ENCODE peak calls at places on chromosomes 5 and 9, in six cellular contexts. E is activated CD4-positive, alpha-beta T cell treated with anti-CD3 and anti-CD28 coated beads, Interleukin-2, amount 10 ng/mL, durations not matched to agents 7 days and 5 days; Z is A172; W is GM12865; L is anterior cingulate cortex; R is SW 1271. Y is an unnamed sample.

GRCh38 chr9:37187713-37188439 is 67.5 kb downstream of the ZCCHC7 start:
- DNase-seq in L (no peak), Z (peak; percentile 22), E (no peak), W (peak; percentile 83), R (no peak), Y (no peak)

GRCh38 chr9:123354806-123355508 is 1.0 kb upstream of the CRB2 start:
- DNase-seq in E (no peak), L (no peak), Z (no peak), W (no peak), R (no peak), Y (no peak)

GRCh38 chr5:55604611-55605067 is 69.9 kb upstream of the PLPP1 start:
- DNase-seq in E (no peak), R (no peak), Z (peak; percentile 58), L (no peak), W (no peak), Y (peak; percentile 83)

GRCh38 chr9:16715404-16715803 is 155.1 kb downstream of the BNC2 start:
- DNase-seq in R (no peak), L (no peak), Z (no peak), W (no peak), E (no peak), Y (no peak)

GRCh38 chr9:135522137-135522877 is 1.1 kb downstream of the LCN1 start:
- DNase-seq in Z (no peak), L (no peak), R (no peak), W (no peak), E (no peak), Y (no peak)

GRCh38 chr5:142874537-142874936 is 104.4 kb downstream of the ARHGAP26 start:
- DNase-seq in Z (peak; percentile 69), L (no peak), W (no peak), E (no peak), R (no peak), Y (peak; percentile 68)

GRCh38 chr5:6713274-6714181 is at the start of gene TENT4A:
- DNase-seq in Z (no peak), L (no peak), W (no peak), R (no peak), E (no peak), Y (peak; percentile 38)

GRCh38 chr5:122430328-122430586 is 118.2 kb downstream of the SNCAIP start:
- DNase-seq in Z (no peak), R (no peak), W (no peak), E (no peak), L (no peak), Y (no peak)

GRCh38 chr9:124105266-124105665 is 93.7 kb downstream of the LHX2 start:
- DNase-seq in L (no peak), R (no peak), Z (no peak), E (no peak), W (no peak), Y (no peak)

GRCh38 chr9:91795500-91796241 is 154.4 kb downstream of the ROR2 start:
- DNase-seq in L (no peak), E (no peak), W (no peak), R (no peak), Z (peak; percentile 52), Y (no peak)

GRCh38 chr9:129840024-129840423 is 4.8 kb downstream of the USP20 start:
- DNase-seq in L (no peak), W (no peak), E (no peak), Z (no peak), R (no peak), Y (no peak)

GRCh38 chr5:5560016-5560415 is 137.5 kb downstream of the ICE1 start:
- DNase-seq in E (no peak), Z (no peak), W (no peak), L (no peak), R (no peak), Y (no peak)

GRCh38 chr9:87620727-87621322 is 105.1 kb upstream of the CTSL start:
- DNase-seq in R (no peak), Z (no peak), W (no peak), E (no peak), L (no peak), Y (no peak)

GRCh38 chr5:78601622-78602314 is 46.8 kb downstream of the LHFPL2 start:
- DNase-seq in Z (peak; percentile 60), L (no peak), W (no peak), R (no peak), E (no peak), Y (no peak)

GRCh38 chr9:128419061-128419925 is 1.4 kb upstream of the CERCAM start:
- DNase-seq in E (no peak), L (no peak), R (no peak), W (no peak), Z (no peak), Y (peak; percentile 41)

Y was measured in PC-9.